ENCODE peak calls at places on chromosomes 2 and 18, in six cellular contexts. T is right atrium auricular region, X is GM23248, L is neuronal stem cell, N is suprapubic skin, Q is cardiac muscle cell. O is an unnamed sample. For H3K4me1, H3K36me3 and H3K9me3, the result is how much of the 10 kb centered on the place peaks cover.

GRCh38 chr2:8459474-8459873 is 222.4 kb upstream of the ID2 start:
- DNase-seq in X (no peak), Q (no peak), L (no peak), N (peak), T (peak), O (no peak)

GRCh38 chr18:10412933-10413332 is 41.5 kb upstream of the APCDD1 start:
- DNase-seq in Q (no peak), L (no peak), X (no peak), N (no peak), T (no peak), O (no peak)

GRCh38 chr2:235605306-235605998 is 111.6 kb downstream of the AGAP1 start:
- DNase-seq in T (peak), N (peak), X (peak), Q (peak), L (peak), O (no peak)

GRCh38 chr18:80210312-80211083 is 36.8 kb downstream of the PARD6G start:
- DNase-seq in X (no peak), Q (no peak), N (no peak), L (no peak), T (peak), O (no peak)

GRCh38 chr18:46609048-46609447 is 48.0 kb downstream of the LOXHD1 start:
- DNase-seq in X (no peak), N (no peak), T (no peak), L (no peak), Q (no peak), O (no peak)

GRCh38 chr2:68807821-68808266 is 63.4 kb downstream of the BMP10 start:
- DNase-seq in T (peak), L (no peak), X (peak), Q (peak), N (no peak), O (no peak)

GRCh38 chr2:195488567-195488966 is 168.5 kb upstream of the SLC39A10 start:
- DNase-seq in T (no peak), L (no peak), X (peak), Q (no peak), N (no peak), O (no peak)

GRCh38 chr2:88038263-88039105 is 17.1 kb downstream of the KRCC1 start:
- DNase-seq in Q (peak), X (peak), L (no peak), N (no peak), T (no peak), O (no peak)

GRCh38 chr2:146984014-146984413 is 860.8 kb upstream of the ACVR2A start:
- DNase-seq in Q (no peak), T (no peak), N (no peak), X (no peak), L (no peak), O (no peak)

GRCh38 chr2:62597323-62597722 is 91.3 kb upstream of the TMEM17 start:
- DNase-seq in X (peak), T (no peak), N (no peak), Q (peak), L (no peak), O (no peak)

GRCh38 chr2:19706332-19706731 is 195.5 kb downstream of the TTC32 start:
- DNase-seq in N (no peak), L (no peak), X (peak), T (no peak), Q (no peak), O (no peak)

GRCh38 chr2:206856474-206856873 is 82.8 kb upstream of the CPO start:
- DNase-seq in L (no peak), X (peak), N (no peak), Q (peak), T (no peak), O (no peak)

GRCh38 chr18:63155169-63155852 is 164.3 kb downstream of the BCL2 start:
- DNase-seq in L (peak), Q (peak), T (no peak), X (no peak), N (no peak), O (peak)

GRCh38 chr18:21439453-21439852 is 161.1 kb downstream of the ESCO1 start:
- DNase-seq in L (no peak), X (peak), Q (peak), T (no peak), N (no peak), O (no peak)

GRCh38 chr2:240831594-240832204 is 11.7 kb upstream of the KIF1A start:
- DNase-seq in L (no peak), N (peak), Q (no peak), T (no peak), X (no peak), O (no peak)

GRCh38 chr18:9642799-9643445 is 28.6 kb upstream of the PPP4R1 start:
- DNase-seq in T (no peak), Q (peak), N (no peak), L (no peak), X (peak), O (no peak)

GRCh38 chr2:150168596-150168995 is 318.9 kb downstream of the RND3 start:
- DNase-seq in L (no peak), X (peak), T (no peak), N (no peak), Q (peak), O (no peak)

GRCh38 chr2:76197842-76198448 is 487.2 kb upstream of the GCFC2 start:
- DNase-seq in N (no peak), X (peak), Q (peak), T (peak), L (peak), O (no peak)

GRCh38 chr2:84452624-84453023 is 6.5 kb downstream of the SUCLG1 start:
- DNase-seq in L (no peak), Q (no peak), X (no peak), N (no peak), T (no peak), O (no peak)
- H3K4me1 ChIP-seq in L (under half), Q (under half), X (under half), N (under half), T (under half), O (under half)

DNA sequence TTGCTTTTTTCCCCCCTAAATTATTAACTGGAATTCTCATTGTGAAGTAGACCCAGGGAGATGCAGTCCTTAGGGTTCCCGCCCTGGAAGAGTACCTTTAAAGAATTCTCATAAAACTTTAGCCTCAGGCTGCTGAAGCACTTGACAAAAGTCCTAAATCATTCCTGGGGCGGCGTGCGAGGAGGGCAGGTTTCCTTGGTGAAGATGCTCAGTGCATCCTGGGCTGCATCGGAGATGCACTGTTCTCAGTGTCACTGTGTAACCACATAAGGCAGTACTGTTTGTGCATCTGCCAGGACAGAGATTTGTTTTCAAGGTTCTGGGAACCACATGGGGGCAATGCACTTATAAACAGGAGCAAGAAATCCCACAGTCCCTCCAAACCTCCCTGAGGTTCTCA is 62.7 kb downstream of the ZNF236 start:
- DNase-seq in X (no peak), Q (no peak), T (no peak), N (no peak), L (no peak), O (no peak)
- H3K36me3 ChIP-seq in X (under half), Q (under half), T (half or more), N (half or more), L (half or more), O (under half)

GRCh38 chr2:31694444-31694843 is 113.7 kb upstream of the SRD5A2 start:
- DNase-seq in T (no peak), L (no peak), X (peak), Q (peak), N (no peak), O (no peak)
- H3K9me3 ChIP-seq in T (half or more), L (under half), X (under half), Q (under half), N (half or more), O (half or more)

DNA sequence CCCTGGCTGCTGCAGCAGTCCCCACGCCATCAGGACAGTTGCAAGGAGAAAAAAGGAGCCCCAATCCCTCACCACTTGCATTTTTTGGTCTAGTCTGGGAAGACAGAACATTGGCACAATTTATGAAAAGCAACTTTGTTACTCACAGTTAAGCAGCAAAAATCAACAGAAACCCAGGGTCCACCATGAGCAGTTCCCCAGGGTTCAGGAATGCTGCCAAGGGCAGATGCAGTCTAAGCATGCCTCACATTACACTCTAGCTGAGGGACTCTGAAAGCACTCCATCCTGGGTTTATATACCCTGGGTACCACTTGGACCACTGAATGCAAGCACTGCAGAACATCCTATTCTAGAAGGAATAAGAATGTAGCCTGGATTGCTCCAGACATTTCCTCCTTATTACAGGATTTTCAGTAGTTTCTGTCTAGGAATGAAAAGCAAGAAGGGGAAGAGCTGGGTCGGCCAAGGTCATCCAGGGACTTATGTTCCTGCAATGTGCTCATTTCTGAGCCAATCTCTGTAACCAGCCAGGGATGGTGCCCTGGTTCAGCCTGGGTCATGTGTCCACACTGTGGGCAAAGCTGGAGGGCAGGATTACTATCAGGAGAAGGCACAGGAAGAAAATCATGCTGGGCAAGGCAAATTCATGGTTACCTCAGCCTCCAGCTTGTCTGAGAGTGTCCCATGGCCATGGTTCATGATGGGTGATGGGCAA is 19.5 kb upstream of the TMEM163 start:
- DNase-seq in Q (peak), N (no peak), L (no peak), X (no peak), T (no peak), O (no peak)
- H3K4me1 ChIP-seq in Q (under half), N (under half), L (under half), X (under half), T (under half), O (under half)

GRCh38 chr2:173962583-173963110 is 2.5 kb downstream of the SP3 start:
- DNase-seq in X (no peak), T (no peak), N (no peak), L (no peak), Q (no peak), O (no peak)
- H3K36me3 ChIP-seq in X (under half), T (under half), N (under half), L (under half), Q (under half), O (under half)

GRCh38 chr2:214108598-214108997 is 302.3 kb upstream of the VWC2L start:
- DNase-seq in N (no peak), Q (no peak), L (no peak), X (no peak), T (no peak), O (no peak)
- H3K9me3 ChIP-seq in N (under half), Q (under half), L (under half), X (under half), T (under half), O (under half)